ENCODE peak calls at places on chromosomes 1 and 21, in four cellular contexts. N is fibroblast of lung, Y is testis, E is pancreas. X is an unnamed sample.

GRCh38 chr1:153538315-153538821 is 2.4 kb downstream of the S100A5 start:
- DNase-seq in N (no peak), Y (no peak), E (no peak), X (no peak)

GRCh38 chr21:31233711-31234110 is 110.3 kb downstream of the TIAM1 start:
- DNase-seq in E (no peak), N (no peak), Y (no peak), X (no peak)

GRCh38 chr1:177907000-177907399 is 62.9 kb downstream of the SEC16B start:
- DNase-seq in E (no peak), Y (no peak), N (no peak), X (no peak)

GRCh38 chr1:29062157-29062942 is 61.4 kb downstream of the TMEM200B start:
- DNase-seq in N (no peak), E (no peak), Y (no peak), X (no peak)

GRCh38 chr1:21099034-21099868 is 77.4 kb downstream of the EIF4G3 start:
- DNase-seq in Y (no peak), N (peak; percentile 79), E (no peak), X (no peak)

GRCh38 chr1:217525773-217526490 is 105.0 kb downstream of the GPATCH2 start:
- DNase-seq in N (peak; percentile 49), Y (no peak), E (no peak), X (no peak)

GRCh38 chr1:54551891-54552290 is 3.9 kb downstream of the ACOT11 start:
- DNase-seq in N (no peak), E (peak; percentile 13), Y (no peak), X (no peak)

GRCh38 chr21:42411197-42411869 is 7.6 kb downstream of the UBASH3A start:
- DNase-seq in Y (no peak), E (no peak), N (no peak), X (no peak)

DNA sequence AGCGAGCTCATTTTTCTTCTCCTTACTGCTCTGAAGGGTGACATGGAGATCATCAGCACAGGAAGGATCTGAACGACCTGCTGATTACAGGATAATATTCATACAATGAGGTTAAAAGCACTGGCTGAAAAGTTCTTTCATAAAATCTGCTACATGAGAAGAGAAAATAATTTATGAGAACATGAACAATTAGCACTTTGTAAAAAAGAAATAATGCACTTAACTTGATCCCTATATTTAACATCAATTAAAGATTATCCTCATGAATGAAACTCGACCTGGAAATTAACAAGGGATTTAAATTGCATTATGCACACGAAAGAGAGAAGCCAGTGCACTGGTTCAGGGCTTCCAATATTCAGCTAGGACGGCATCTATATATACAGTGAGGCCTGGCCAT is 46.6 kb downstream of the RRAGC start:
- DNase-seq in Y (no peak), E (no peak), N (no peak), X (no peak)
- H3K27me3 ChIP-seq in Y (no peaks in the 10 kb centered on the region), E (no peaks in the 10 kb centered on the region), N (peaks cover 31% of the 10 kb centered on the region), X (peaks cover 46% of the 10 kb centered on the region)

GRCh38 chr1:10914056-10914455 is 98.4 kb upstream of the TARDBP start:
- DNase-seq in N (no peak), E (no peak), Y (no peak), X (no peak)
- H3K36me3 ChIP-seq in N (no peaks in the 10 kb centered on the region), E (no peaks in the 10 kb centered on the region), Y (no peaks in the 10 kb centered on the region), X (no peaks in the 10 kb centered on the region)

GRCh38 chr1:92837062-92837461 is 5.2 kb downstream of the RPL5 start:
- DNase-seq in Y (no peak), N (no peak), E (no peak), X (no peak)
- H3K4me3 ChIP-seq in Y (no peak overlapping the region), N (no peak overlapping the region), E (no peak overlapping the region), X (no peak overlapping the region)

DNA sequence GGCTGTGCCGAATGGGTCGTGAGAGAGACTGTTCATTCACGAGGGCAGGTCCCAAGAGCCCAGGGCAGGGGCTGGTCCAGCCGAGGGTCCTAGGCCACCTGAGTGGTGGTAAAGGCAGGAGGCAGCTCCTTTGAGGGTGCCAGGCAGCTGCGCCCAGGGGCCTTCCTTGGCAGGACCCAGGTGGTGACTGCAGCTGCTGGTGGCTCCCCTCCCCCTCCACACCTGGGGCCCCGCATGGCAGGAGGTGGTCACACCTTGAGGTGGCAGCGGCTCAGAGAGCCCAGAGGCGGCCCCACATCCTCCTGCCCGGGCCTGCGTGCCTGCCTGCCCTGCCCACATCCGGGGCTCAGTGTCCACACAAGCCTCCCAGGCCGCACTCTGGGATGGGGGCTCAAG is 9.8 kb upstream of the PLCH2 start:
- DNase-seq in E (no peak), Y (no peak), N (no peak), X (no peak)
- H3K27me3 ChIP-seq in E (no peaks in the 10 kb centered on the region), Y (no peaks in the 10 kb centered on the region), N (peaks cover 19% of the 10 kb centered on the region), X (peaks cover 86% of the 10 kb centered on the region)

DNA sequence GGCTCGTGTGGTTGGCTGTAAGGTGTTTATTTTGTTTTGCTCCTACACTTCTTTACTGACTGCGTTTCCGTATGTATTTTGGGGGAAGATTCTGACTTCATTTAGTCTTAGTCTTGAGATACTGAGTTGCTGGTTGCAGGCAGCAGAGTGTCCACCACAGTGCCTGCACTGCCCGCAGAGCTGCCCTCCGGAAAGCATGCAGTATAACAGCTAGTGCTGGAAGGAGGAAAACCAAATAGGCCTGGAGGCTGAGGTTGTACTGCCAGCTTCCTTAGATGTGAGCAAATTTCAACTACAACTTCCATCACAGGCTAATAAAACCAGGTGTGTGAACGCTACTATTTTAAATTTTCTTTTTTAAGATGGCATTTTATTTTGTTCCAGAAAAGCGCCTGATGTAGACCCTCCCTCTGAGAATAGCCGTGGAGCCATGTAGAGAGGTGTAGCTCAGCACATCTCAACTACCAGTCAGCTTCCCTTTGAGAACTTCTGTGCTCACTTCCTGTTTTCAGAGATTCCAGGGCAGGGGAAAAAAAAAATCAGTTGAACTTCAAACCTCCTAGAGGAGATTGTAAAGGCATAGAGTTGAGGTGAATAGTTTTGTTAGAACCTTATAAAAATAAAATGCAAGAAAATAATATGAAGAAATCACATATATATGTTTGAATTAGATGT is 17.6 kb downstream of the LMO4 start:
- DNase-seq in Y (no peak), N (no peak), E (no peak), X (no peak)
- H3K36me3 ChIP-seq in Y (no peaks in the 10 kb centered on the region), N (peaks cover 10% of the 10 kb centered on the region), E (peaks cover 24% of the 10 kb centered on the region), X (no peaks in the 10 kb centered on the region)

GRCh38 chr1:18646776-18647410 is 16.2 kb downstream of the PAX7 start:
- DNase-seq in N (no peak), E (no peak), Y (no peak), X (no peak)

GRCh38 chr1:18644013-18644399 is 13.4 kb downstream of the PAX7 start:
- DNase-seq in Y (no peak), N (no peak), E (no peak), X (no peak)

GRCh38 chr1:18644469-18645171 is 14.0 kb downstream of the PAX7 start:
- DNase-seq in E (no peak), N (no peak), Y (no peak), X (no peak)

GRCh38 chr1:18646091-18646775 is 15.6 kb downstream of the PAX7 start:
- DNase-seq in N (no peak), E (no peak), Y (no peak), X (no peak)

DNA sequence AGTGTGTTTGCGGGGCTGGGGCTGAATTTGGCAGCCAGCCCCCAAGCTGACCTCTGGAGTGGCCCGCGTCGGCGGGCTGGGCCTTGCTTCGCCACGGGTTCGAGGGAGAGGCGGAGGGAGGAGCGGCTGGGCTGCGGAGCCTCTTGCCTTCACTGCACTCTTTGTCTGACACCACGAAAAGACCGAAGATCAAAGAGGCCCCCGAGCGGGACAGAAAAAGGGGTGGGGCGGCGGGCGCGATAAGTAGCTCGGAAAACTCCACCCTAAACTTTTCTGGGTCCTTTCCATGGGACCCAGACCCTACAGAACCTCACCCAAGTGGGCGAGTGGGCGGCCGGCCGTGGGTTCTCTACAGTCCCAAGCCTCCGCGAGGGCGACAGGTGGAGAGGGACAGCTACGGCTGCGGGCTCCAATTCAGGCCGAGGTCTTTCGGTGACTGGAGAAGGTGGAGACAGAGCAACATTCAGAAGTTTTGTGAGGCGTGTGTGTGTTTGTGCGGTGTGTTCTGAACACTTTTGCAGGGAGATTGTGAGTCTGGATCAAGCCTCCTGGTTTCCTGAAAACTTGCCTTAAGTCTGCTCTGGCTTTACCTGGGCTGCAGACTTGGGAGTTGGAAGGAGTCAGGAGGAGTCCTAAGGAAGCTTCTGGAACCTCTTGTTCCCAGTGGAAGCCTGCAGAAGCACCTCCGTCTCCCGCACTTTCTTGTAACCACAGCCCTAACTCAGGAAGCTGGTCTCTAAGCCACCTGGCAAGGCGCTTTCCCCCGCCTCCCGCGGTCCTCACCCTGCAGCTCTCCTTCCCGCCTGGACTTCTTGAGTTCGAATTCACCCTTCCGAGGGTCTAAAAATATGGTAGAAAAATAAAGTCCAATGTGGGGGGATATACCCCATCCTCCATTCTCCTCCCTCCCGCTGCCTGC is 14.8 kb downstream of the PAX7 start:
- DNase-seq in E (no peak), N (no peak), Y (no peak), X (no peak)
- H3K4me3 ChIP-seq in E (no peak overlapping the region), N (no peak overlapping the region), Y (no peak overlapping the region), X (no peak overlapping the region)

GRCh38 chr21:44708213-44708865 is 3.0 kb downstream of the TSPEAR start:
- DNase-seq in E (peak; percentile 51), Y (no peak), N (no peak), X (no peak)
- H3K27me3 ChIP-seq in E (no peaks in the 10 kb centered on the region), Y (no peaks in the 10 kb centered on the region), N (peaks cover 63% of the 10 kb centered on the region), X (peaks cover 87% of the 10 kb centered on the region)